ENCODE peak calls at places on chromosomes 3 and 15, in five cellular contexts. One of them, this sample, is unnamed.

GRCh38 chr15:45653702-45654424 is 19.0 kb downstream of the SQOR start:
- DNase-seq in iPS-NIHi11: no peak
- DNase-seq in SK-N-DZ: no peak
- DNase-seq in activated CD8-positive, alpha-beta T cell treated with anti-CD3 and anti-CD28 coated beads, Interleukin-2, amount 10 ng/mL, durations not matched to agents 7 days and 5 days: no peak
- DNase-seq in activated CD4-positive, CD25-positive, alpha-beta regulatory T cell: no peak
- DNase-seq in this sample: no peak

GRCh38 chr3:27533718-27534578 is 49.8 kb upstream of the SLC4A7 start:
- DNase-seq in activated CD8-positive, alpha-beta T cell treated with anti-CD3 and anti-CD28 coated beads, Interleukin-2, amount 10 ng/mL, durations not matched to agents 7 days and 5 days: peak
- DNase-seq in iPS-NIHi11: peak
- DNase-seq in SK-N-DZ: no peak
- DNase-seq in activated CD4-positive, CD25-positive, alpha-beta regulatory T cell: no peak
- DNase-seq in this sample: peak

GRCh38 chr15:76336254-76337046 is at the start of gene ISL2:
- DNase-seq in activated CD8-positive, alpha-beta T cell treated with anti-CD3 and anti-CD28 coated beads, Interleukin-2, amount 10 ng/mL, durations not matched to agents 7 days and 5 days: peak
- DNase-seq in activated CD4-positive, CD25-positive, alpha-beta regulatory T cell: no peak
- DNase-seq in iPS-NIHi11: peak
- DNase-seq in SK-N-DZ: peak
- DNase-seq in this sample: peak

GRCh38 chr3:178496911-178497310 is 39.3 kb upstream of the KCNMB2 start:
- DNase-seq in activated CD4-positive, CD25-positive, alpha-beta regulatory T cell: no peak
- DNase-seq in SK-N-DZ: no peak
- DNase-seq in activated CD8-positive, alpha-beta T cell treated with anti-CD3 and anti-CD28 coated beads, Interleukin-2, amount 10 ng/mL, durations not matched to agents 7 days and 5 days: no peak
- DNase-seq in iPS-NIHi11: no peak
- DNase-seq in this sample: no peak

GRCh38 chr15:60829416-60829815 is 350.5 kb upstream of the ICE2 start:
- DNase-seq in activated CD8-positive, alpha-beta T cell treated with anti-CD3 and anti-CD28 coated beads, Interleukin-2, amount 10 ng/mL, durations not matched to agents 7 days and 5 days: no peak
- DNase-seq in activated CD4-positive, CD25-positive, alpha-beta regulatory T cell: no peak
- DNase-seq in iPS-NIHi11: no peak
- DNase-seq in SK-N-DZ: no peak
- DNase-seq in this sample: no peak

GRCh38 chr3:152197937-152198336 is 70.8 kb upstream of the MBNL1 start:
- DNase-seq in activated CD8-positive, alpha-beta T cell treated with anti-CD3 and anti-CD28 coated beads, Interleukin-2, amount 10 ng/mL, durations not matched to agents 7 days and 5 days: no peak
- DNase-seq in activated CD4-positive, CD25-positive, alpha-beta regulatory T cell: no peak
- DNase-seq in iPS-NIHi11: no peak
- DNase-seq in SK-N-DZ: no peak
- DNase-seq in this sample: no peak

GRCh38 chr15:67067161-67067853 is 1.9 kb downstream of the SMAD3 start:
- DNase-seq in SK-N-DZ: no peak
- DNase-seq in iPS-NIHi11: no peak
- DNase-seq in activated CD8-positive, alpha-beta T cell treated with anti-CD3 and anti-CD28 coated beads, Interleukin-2, amount 10 ng/mL, durations not matched to agents 7 days and 5 days: peak
- DNase-seq in activated CD4-positive, CD25-positive, alpha-beta regulatory T cell: no peak
- DNase-seq in this sample: peak

GRCh38 chr3:13408890-13409289 is 11.2 kb downstream of the NUP210 start:
- DNase-seq in activated CD4-positive, CD25-positive, alpha-beta regulatory T cell: no peak
- DNase-seq in activated CD8-positive, alpha-beta T cell treated with anti-CD3 and anti-CD28 coated beads, Interleukin-2, amount 10 ng/mL, durations not matched to agents 7 days and 5 days: no peak
- DNase-seq in SK-N-DZ: no peak
- DNase-seq in iPS-NIHi11: no peak
- DNase-seq in this sample: no peak

GRCh38 chr15:31069360-31070000 is 32.0 kb downstream of the TRPM1 start:
- DNase-seq in activated CD8-positive, alpha-beta T cell treated with anti-CD3 and anti-CD28 coated beads, Interleukin-2, amount 10 ng/mL, durations not matched to agents 7 days and 5 days: no peak
- DNase-seq in activated CD4-positive, CD25-positive, alpha-beta regulatory T cell: no peak
- DNase-seq in iPS-NIHi11: no peak
- DNase-seq in SK-N-DZ: no peak
- DNase-seq in this sample: no peak

GRCh38 chr3:178386880-178387279 is 149.4 kb upstream of the KCNMB2 start:
- DNase-seq in SK-N-DZ: no peak
- DNase-seq in activated CD4-positive, CD25-positive, alpha-beta regulatory T cell: no peak
- DNase-seq in activated CD8-positive, alpha-beta T cell treated with anti-CD3 and anti-CD28 coated beads, Interleukin-2, amount 10 ng/mL, durations not matched to agents 7 days and 5 days: no peak
- DNase-seq in iPS-NIHi11: no peak
- DNase-seq in this sample: no peak

GRCh38 chr15:75024102-75024636 is 779 bp downstream of the PPCDC start:
- DNase-seq in iPS-NIHi11: peak
- DNase-seq in activated CD4-positive, CD25-positive, alpha-beta regulatory T cell: no peak
- DNase-seq in SK-N-DZ: peak
- DNase-seq in activated CD8-positive, alpha-beta T cell treated with anti-CD3 and anti-CD28 coated beads, Interleukin-2, amount 10 ng/mL, durations not matched to agents 7 days and 5 days: no peak
- DNase-seq in this sample: no peak

GRCh38 chr3:13647314-13648059 is 98.6 kb downstream of the FBLN2 start:
- DNase-seq in activated CD4-positive, CD25-positive, alpha-beta regulatory T cell: no peak
- DNase-seq in SK-N-DZ: no peak
- DNase-seq in iPS-NIHi11: no peak
- DNase-seq in activated CD8-positive, alpha-beta T cell treated with anti-CD3 and anti-CD28 coated beads, Interleukin-2, amount 10 ng/mL, durations not matched to agents 7 days and 5 days: peak
- DNase-seq in this sample: no peak

GRCh38 chr3:119240582-119241434 is at the start of gene B4GALT4:
- DNase-seq in iPS-NIHi11: peak
- DNase-seq in SK-N-DZ: peak
- DNase-seq in activated CD4-positive, CD25-positive, alpha-beta regulatory T cell: peak
- DNase-seq in activated CD8-positive, alpha-beta T cell treated with anti-CD3 and anti-CD28 coated beads, Interleukin-2, amount 10 ng/mL, durations not matched to agents 7 days and 5 days: peak
- DNase-seq in this sample: peak

GRCh38 chr3:106452096-106452495 is 583.3 kb upstream of the CBLB start:
- DNase-seq in activated CD8-positive, alpha-beta T cell treated with anti-CD3 and anti-CD28 coated beads, Interleukin-2, amount 10 ng/mL, durations not matched to agents 7 days and 5 days: no peak
- DNase-seq in iPS-NIHi11: no peak
- DNase-seq in SK-N-DZ: no peak
- DNase-seq in activated CD4-positive, CD25-positive, alpha-beta regulatory T cell: no peak
- DNase-seq in this sample: no peak

This sample was measured in WTC11.